ENCODE peak calls at places on chromosomes 4 and X, in nine cellular contexts. X, E, U, I, V, M, R, N and P are unnamed samples. For H3K4me1 and H3K36me3, the result is how much of the 10 kb centered on the place peaks cover.

GRCh38 chrX:47577424-47577823 is 4.8 kb upstream of the TIMP1 start:
- DNase-seq in X (no peak), E (no peak), U (no peak), I (no peak), V (no peak), M (no peak), R (peak), N (no peak), P (no peak)

GRCh38 chrX:38458071-38458470 is 103.3 kb upstream of the TSPAN7 start:
- DNase-seq in X (no peak), E (no peak), U (no peak), I (peak), V (no peak), M (no peak), R (no peak), N (no peak), P (no peak)

GRCh38 chrX:36434521-36434920 is 515.0 kb downstream of the CFAP47 start:
- DNase-seq in X (no peak), E (no peak), U (no peak), I (no peak), V (no peak), M (no peak), R (no peak), N (no peak), P (no peak)

GRCh38 chr4:26021417-26022345 is 107.7 kb downstream of the SMIM20 start:
- DNase-seq in X (no peak), E (no peak), U (peak), I (no peak), V (no peak), M (no peak), R (no peak), N (no peak), P (no peak)

GRCh38 chr4:84673475-84674230 is 90.7 kb downstream of the CDS1 start:
- DNase-seq in X (no peak), E (peak), U (no peak), I (no peak), V (peak), M (no peak), R (no peak), N (no peak), P (no peak)

GRCh38 chr4:174401471-174402130 is 117.9 kb downstream of the CEP44 start:
- DNase-seq in X (no peak), E (no peak), U (no peak), I (no peak), V (no peak), M (no peak), R (no peak), N (no peak), P (no peak)

GRCh38 chrX:137428251-137428661 is 137.7 kb upstream of the ZIC3 start:
- DNase-seq in X (no peak), E (no peak), U (no peak), I (no peak), V (no peak), M (no peak), R (no peak), N (no peak), P (no peak)

GRCh38 chrX:155127465-155127864 is 56.2 kb downstream of the BRCC3 start:
- DNase-seq in X (no peak), E (no peak), U (no peak), I (no peak), V (no peak), M (no peak), R (no peak), N (no peak), P (no peak)

GRCh38 chrX:110683925-110684324 is 111.7 kb downstream of the CHRDL1 start:
- DNase-seq in X (no peak), E (no peak), U (no peak), I (no peak), V (no peak), M (no peak), R (no peak), N (no peak), P (no peak)

GRCh38 chrX:31656013-31656412 is 584.2 kb upstream of the FTHL17 start:
- DNase-seq in X (no peak), E (no peak), U (no peak), I (no peak), V (no peak), M (no peak), R (no peak), N (no peak), P (no peak)

GRCh38 chrX:11531226-11531625 is 134.5 kb downstream of the ARHGAP6 start:
- DNase-seq in X (no peak), E (no peak), U (no peak), I (peak), V (no peak), M (no peak), R (no peak), N (no peak), P (no peak)

GRCh38 chr4:128727658-128728057 is 81.8 kb upstream of the JADE1 start:
- DNase-seq in X (no peak), E (no peak), U (no peak), I (no peak), V (no peak), M (no peak), R (no peak), N (no peak), P (no peak)

GRCh38 chr4:162952232-162952631 is 214.5 kb downstream of the NAF1 start:
- DNase-seq in X (no peak), E (no peak), U (no peak), I (peak), V (peak), M (no peak), R (no peak), N (no peak), P (no peak)

GRCh38 chr4:179751669-179752068 is 2309.4 kb upstream of the AGA start:
- DNase-seq in X (no peak), E (no peak), U (no peak), I (no peak), V (no peak), M (no peak), R (no peak), N (no peak), P (no peak)

GRCh38 chrX:47958943-47959342 is 44.8 kb downstream of the ZNF182 start:
- DNase-seq in X (no peak), E (no peak), U (peak), I (peak), V (no peak), M (no peak), R (no peak), N (no peak), P (no peak)

DNA sequence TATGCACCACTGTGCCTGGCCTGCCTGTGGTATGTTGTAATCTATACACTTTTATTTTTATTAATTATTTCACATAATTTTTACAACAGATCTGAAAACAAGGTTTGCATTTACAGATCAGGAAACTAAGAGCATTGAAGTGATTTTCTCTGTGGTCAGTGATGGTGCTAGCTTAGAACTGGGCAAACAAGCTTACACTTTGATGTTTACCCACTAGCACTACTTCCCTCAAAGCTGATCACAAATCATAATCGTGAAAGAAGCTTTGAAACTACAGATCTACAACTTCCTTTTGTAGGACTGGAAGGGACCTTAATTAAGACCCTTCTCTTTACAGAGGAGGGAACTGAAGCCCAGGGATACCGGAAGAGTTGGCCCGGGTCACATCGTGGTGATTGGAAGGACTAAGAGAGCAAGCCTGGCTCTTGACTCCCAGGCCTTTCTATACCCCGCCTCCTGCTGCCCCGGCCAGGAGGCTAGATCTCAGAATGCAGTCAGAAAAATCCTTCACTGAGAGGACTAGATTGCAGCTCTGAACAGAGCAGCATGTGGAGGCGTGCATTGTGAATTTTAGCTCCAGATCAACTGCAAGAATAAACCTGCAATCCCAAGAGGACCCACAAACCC is 93.7 kb upstream of the ZNF827 start:
- DNase-seq in X (no peak), E (no peak), U (no peak), I (no peak), V (no peak), M (no peak), R (no peak), N (no peak), P (no peak)
- H3K27ac ChIP-seq in X (no peak), E (no peak), U (no peak), I (peak), V (no peak), M (no peak), R (no peak), N (no peak), P (no peak)

DNA sequence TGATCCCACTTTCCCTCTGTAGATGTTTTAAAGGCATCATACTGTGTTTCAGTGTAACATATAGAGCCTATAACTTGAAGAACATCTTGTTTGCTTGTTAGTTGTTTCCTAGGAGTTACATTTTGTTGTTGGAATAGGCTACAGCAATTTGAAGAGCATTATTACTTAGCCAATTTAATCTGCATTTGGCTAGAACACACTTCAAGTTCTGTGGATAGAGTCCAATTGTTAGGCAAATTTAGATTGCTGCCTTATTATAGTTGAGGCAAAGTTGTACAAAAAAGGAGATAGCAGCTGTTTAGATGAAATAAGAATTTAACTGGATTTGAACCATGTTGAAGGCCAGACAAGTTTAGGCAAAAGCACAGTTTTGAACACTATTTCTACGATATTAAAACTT is 210.9 kb upstream of the MAD2L1 start:
- DNase-seq in X (no peak), E (no peak), U (no peak), I (no peak), V (no peak), M (no peak), R (no peak), N (no peak), P (no peak)
- H3K4me1 ChIP-seq in X (under half), E (under half), U (under half), I (under half), V (under half), M (under half), R (under half), N (under half), P (under half)

DNA sequence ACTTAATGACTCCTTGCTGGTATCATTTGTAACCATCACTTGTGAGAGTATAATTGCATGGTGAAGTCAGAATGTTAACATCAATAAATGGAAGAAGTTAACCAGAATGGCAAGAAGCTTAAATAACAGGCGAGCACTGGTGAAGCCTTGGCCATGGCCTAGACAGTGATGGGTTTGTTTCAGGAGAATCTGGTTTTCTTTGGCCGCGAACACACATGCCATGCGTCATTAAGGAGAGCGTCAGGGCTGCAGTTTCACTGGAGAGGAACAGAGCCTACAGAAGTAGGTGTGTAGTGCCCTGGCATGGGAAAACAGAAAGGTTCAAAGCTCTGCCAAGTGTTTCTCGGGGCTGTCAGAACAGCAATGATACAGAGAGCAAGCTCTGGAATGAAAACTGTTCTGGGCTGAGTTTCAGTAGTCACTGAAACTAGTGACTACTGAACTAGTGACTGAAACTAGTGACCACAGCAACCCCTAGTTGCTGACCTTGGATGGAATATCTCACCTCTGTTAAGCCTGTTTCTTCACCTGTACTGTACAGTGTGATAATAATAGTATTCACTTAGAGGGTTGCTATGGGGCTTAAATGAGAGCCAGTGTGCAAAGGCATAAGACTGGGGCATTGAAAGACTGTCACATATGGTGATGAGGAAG is 93.8 kb downstream of the C4orf51 start:
- DNase-seq in X (no peak), E (no peak), U (no peak), I (no peak), V (no peak), M (peak), R (no peak), N (no peak), P (no peak)
- H3K36me3 ChIP-seq in X (under half), E (half or more), U (under half), I (under half), V (under half), M (under half), R (under half), N (under half), P (under half)

GRCh38 chrX:9476810-9477575 is 12.1 kb downstream of the TBL1X start:
- DNase-seq in X (no peak), E (no peak), U (no peak), I (no peak), V (no peak), M (no peak), R (no peak), N (no peak), P (no peak)

GRCh38 chrX:9473708-9474107 is 8.8 kb downstream of the TBL1X start:
- DNase-seq in X (no peak), E (no peak), U (no peak), I (no peak), V (no peak), M (no peak), R (no peak), N (no peak), P (no peak)

GRCh38 chrX:9471571-9471985 is 6.7 kb downstream of the TBL1X start:
- DNase-seq in X (no peak), E (peak), U (no peak), I (no peak), V (no peak), M (no peak), R (no peak), N (no peak), P (no peak)

GRCh38 chrX:9475984-9476383 is 11.1 kb downstream of the TBL1X start:
- DNase-seq in X (no peak), E (no peak), U (no peak), I (no peak), V (no peak), M (no peak), R (no peak), N (no peak), P (no peak)
- H3K27ac ChIP-seq in X (no peak), E (no peak), U (no peak), I (no peak), V (no peak), M (no peak), R (no peak), N (no peak), P (no peak)

DNA sequence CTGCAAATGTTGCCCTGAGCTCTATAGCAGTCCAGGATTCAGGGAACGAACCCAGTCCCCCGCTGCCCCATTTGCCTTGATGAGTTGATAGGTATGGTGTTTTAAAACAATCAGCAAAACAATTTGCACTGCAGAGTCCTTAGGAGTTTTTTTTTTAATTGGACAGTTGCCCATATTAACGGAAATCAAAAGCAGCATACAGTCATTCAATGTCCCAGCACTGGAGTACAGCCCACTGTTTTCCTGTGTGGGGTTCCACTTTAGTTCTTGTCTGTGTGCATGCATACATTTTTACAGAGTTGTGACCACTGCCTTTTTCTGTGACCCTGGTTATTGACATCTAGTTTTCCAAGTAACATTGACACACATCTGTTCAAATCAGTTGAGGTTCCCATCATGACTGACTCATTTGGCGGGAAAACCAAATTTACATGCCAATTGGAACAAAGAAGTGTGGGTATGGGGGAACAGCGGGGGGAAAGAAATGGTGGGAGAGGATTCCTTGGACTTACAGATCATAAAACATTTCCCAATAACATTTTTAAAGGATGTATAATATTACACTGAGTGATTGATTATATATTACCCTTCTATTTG is 83.3 kb downstream of the HPRT1 start:
- DNase-seq in X (no peak), E (no peak), U (no peak), I (no peak), V (no peak), M (no peak), R (no peak), N (no peak), P (no peak)
- H3K4me1 ChIP-seq in X (under half), E (under half), U (under half), I (under half), V (under half), M (under half), R (under half), N (under half), P (under half)

GRCh38 chrX:10126044-10126443 is 30.7 kb upstream of the CLCN4 start:
- DNase-seq in X (no peak), E (no peak), U (no peak), I (no peak), V (no peak), M (no peak), R (no peak), N (no peak), P (no peak)

GRCh38 chrX:10126834-10127233 is 29.9 kb upstream of the CLCN4 start:
- DNase-seq in X (no peak), E (no peak), U (no peak), I (no peak), V (no peak), M (peak), R (no peak), N (no peak), P (no peak)

GRCh38 chrX:10128386-10128785 is 28.4 kb upstream of the CLCN4 start:
- DNase-seq in X (no peak), E (no peak), U (no peak), I (no peak), V (no peak), M (no peak), R (no peak), N (no peak), P (no peak)

GRCh38 chrX:10130354-10130753 is 26.4 kb upstream of the CLCN4 start:
- DNase-seq in X (no peak), E (no peak), U (no peak), I (no peak), V (no peak), M (no peak), R (no peak), N (no peak), P (no peak)

DNA sequence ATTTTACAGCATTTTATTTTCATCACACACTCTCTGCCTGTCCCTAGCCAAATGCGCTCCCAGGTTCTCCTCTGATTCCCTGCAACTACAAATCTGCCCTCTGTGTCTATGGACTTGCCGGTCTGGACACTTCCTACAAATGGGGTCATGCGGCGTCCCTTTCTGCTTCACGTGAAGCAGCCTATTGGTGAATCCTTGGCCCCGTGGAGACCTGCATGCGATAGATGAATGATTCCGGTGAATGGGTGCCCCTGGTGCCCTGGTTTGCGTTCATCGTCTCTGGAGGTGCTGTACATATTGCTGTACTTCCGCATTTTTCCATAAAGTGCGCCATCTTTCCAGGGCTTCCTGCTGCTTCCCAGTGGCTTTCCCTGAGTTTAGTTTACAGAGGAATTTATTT is 27.5 kb upstream of the CLCN4 start:
- DNase-seq in X (no peak), E (no peak), U (no peak), I (no peak), V (no peak), M (no peak), R (no peak), N (no peak), P (no peak)
- H3K36me3 ChIP-seq in X (under half), E (under half), U (under half), I (under half), V (under half), M (under half), R (under half), N (under half), P (under half)

GRCh38 chr4:42643685-42644084 is 13.2 kb downstream of the ATP8A1 start:
- DNase-seq in X (peak), E (no peak), U (no peak), I (no peak), V (no peak), M (peak), R (no peak), N (no peak), P (no peak)
- H3K27ac ChIP-seq in X (peak), E (no peak), U (no peak), I (peak), V (no peak), M (peak), R (no peak), N (no peak), P (no peak)

GRCh38 chr4:2799971-2800690 is 7.2 kb downstream of the SH3BP2 start:
- DNase-seq in X (peak), E (no peak), U (peak), I (no peak), V (no peak), M (peak), R (peak), N (no peak), P (peak)
- H3K4me1 ChIP-seq in X (under half), E (under half), U (half or more), I (half or more), V (half or more), M (under half), R (under half), N (half or more), P (half or more)

DNA sequence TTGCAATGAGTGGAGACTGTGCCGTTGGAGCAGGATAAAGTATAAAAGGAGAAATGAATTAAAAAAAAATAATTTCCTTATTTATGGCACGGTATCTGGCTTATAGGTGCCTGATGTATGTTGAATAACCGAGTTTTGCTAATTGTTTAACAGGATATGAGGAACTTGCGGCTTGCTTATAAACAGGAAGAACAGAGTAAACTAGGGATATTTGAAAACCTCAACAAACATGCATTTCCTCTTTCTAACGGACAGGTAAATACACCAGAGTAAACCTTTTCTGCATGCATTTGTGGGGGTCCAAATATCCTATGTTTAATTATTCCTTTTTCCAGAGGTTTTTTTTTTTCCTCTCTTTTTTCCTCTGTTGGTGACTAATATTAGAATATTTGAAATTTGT is 36.8 kb downstream of the MTMR1 start:
- DNase-seq in X (no peak), E (no peak), U (no peak), I (no peak), V (no peak), M (no peak), R (no peak), N (no peak), P (no peak)
- H3K36me3 ChIP-seq in X (under half), E (under half), U (under half), I (under half), V (under half), M (under half), R (under half), N (under half), P (under half)

DNA sequence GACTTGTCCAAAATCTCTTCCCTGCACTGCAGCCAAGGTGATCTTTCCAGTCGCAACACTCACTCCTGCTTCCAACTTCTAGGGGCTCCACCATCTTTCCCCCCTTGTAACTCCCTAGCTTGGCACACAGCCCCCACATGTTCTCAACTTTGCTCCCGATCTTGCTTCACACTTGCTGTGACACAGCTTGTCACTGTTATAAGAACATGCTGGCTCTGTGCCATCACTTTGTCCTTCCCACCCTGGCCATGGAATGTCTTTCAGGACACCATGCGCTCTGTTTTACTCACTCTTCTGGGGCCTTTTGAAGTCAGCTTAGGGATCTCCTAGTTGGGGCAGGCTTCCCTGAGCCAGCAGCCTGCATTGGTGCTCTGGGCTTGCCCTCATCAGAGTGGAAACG is 2.5 kb downstream of the NSDHL start:
- DNase-seq in X (no peak), E (no peak), U (peak), I (peak), V (no peak), M (no peak), R (no peak), N (no peak), P (no peak)
- H3K27ac ChIP-seq in X (peak), E (no peak), U (no peak), I (no peak), V (no peak), M (no peak), R (no peak), N (no peak), P (no peak)